ENCODE peak calls at places on chromosomes 16 and 17, in eight cellular contexts. U, H, F, C, I, A, X and D are unnamed samples.

GRCh38 chr16:61829631-61830030 is 206.6 kb downstream of the CDH8 start:
- DNase-seq in U (no peak), H (no peak), F (peak; percentile 61), C (no peak), I (no peak), A (no peak), X (no peak), D (no peak)

GRCh38 chr16:21663889-21664647 is at the start of gene OTOA:
- DNase-seq in U (peak; percentile 20), H (no peak), F (no peak), C (no peak), I (no peak), A (no peak), X (no peak), D (no peak)

GRCh38 chr17:78560731-78561130 is 16.5 kb downstream of the DNAH17 start:
- DNase-seq in U (no peak), H (no peak), F (no peak), C (no peak), I (no peak), A (no peak), X (no peak), D (no peak)

GRCh38 chr17:4043862-4044261 is 79.6 kb upstream of the ATP2A3 start:
- DNase-seq in U (no peak), H (peak; percentile 63), F (no peak), C (no peak), I (no peak), A (peak; percentile 39), X (no peak), D (no peak)

GRCh38 chr17:58338907-58339774 is 10.5 kb upstream of the TSPOAP1 start:
- DNase-seq in U (no peak), H (no peak), F (peak; percentile 91), C (peak; percentile 92), I (peak; percentile 63), A (peak; percentile 87), X (no peak), D (peak; percentile 13)

GRCh38 chr16:66988197-66988788 is at the start of gene CES4A:
- DNase-seq in U (no peak), H (no peak), F (no peak), C (no peak), I (peak; percentile 71), A (no peak), X (peak; percentile 79), D (no peak)

GRCh38 chr17:34990921-34991365 is 10.6 kb downstream of the LIG3 start:
- DNase-seq in U (no peak), H (no peak), F (no peak), C (peak; percentile 49), I (no peak), A (no peak), X (no peak), D (no peak)

GRCh38 chr17:38510424-38511125 is 82.3 kb downstream of the ARHGAP23 start:
- DNase-seq in U (peak; percentile 39), H (no peak), F (peak; percentile 54), C (no peak), I (peak; percentile 48), A (no peak), X (peak; percentile 47), D (no peak)

GRCh38 chr17:78396436-78397335 is 18.2 kb downstream of the PGS1 start:
- DNase-seq in U (no peak), H (no peak), F (no peak), C (no peak), I (no peak), A (no peak), X (no peak), D (no peak)

GRCh38 chr17:40567377-40567776 is 2.1 kb upstream of the CCR7 start:
- DNase-seq in U (no peak), H (no peak), F (no peak), C (no peak), I (no peak), A (no peak), X (no peak), D (no peak)

GRCh38 chr17:42683407-42684031 is 1.2 kb downstream of the CNTNAP1 start:
- DNase-seq in U (no peak), H (no peak), F (peak; percentile 42), C (no peak), I (peak; percentile 33), A (no peak), X (no peak), D (peak; percentile 6)

GRCh38 chr17:29060475-29060874 is 17.5 kb downstream of the PIPOX start:
- DNase-seq in U (no peak), H (no peak), F (no peak), C (peak; percentile 19), I (no peak), A (no peak), X (no peak), D (no peak)

GRCh38 chr16:69466547-69466946 is 42.1 kb downstream of the CYB5B start:
- DNase-seq in U (no peak), H (no peak), F (peak; percentile 38), C (no peak), I (no peak), A (no peak), X (no peak), D (no peak)

GRCh38 chr16:54180421-54181359 is 105.9 kb downstream of the IRX3 start:
- DNase-seq in U (no peak), H (no peak), F (no peak), C (no peak), I (no peak), A (no peak), X (peak; percentile 10), D (no peak)

GRCh38 chr17:4090898-4091297 is 51.9 kb downstream of the ZZEF1 start:
- DNase-seq in U (no peak), H (no peak), F (peak; percentile 47), C (no peak), I (peak; percentile 18), A (no peak), X (no peak), D (no peak)

GRCh38 chr16:14564881-14565687 is 65.0 kb downstream of the PARN start:
- DNase-seq in U (no peak), H (no peak), F (peak; percentile 59), C (no peak), I (peak; percentile 72), A (no peak), X (peak; percentile 85), D (no peak)

GRCh38 chr17:66650490-66650877 is 184.4 kb upstream of the CACNG5 start:
- DNase-seq in U (no peak), H (no peak), F (no peak), C (no peak), I (no peak), A (no peak), X (no peak), D (no peak)

GRCh38 chr17:50841949-50842354 is 6.6 kb downstream of the WFIKKN2 start:
- DNase-seq in U (peak; percentile 63), H (no peak), F (peak; percentile 74), C (peak; percentile 91), I (peak; percentile 58), A (no peak), X (peak; percentile 66), D (peak; percentile 61)

GRCh38 chr17:36736201-36737156 is 135.1 kb downstream of the MRM1 start:
- DNase-seq in U (no peak), H (no peak), F (no peak), C (no peak), I (no peak), A (no peak), X (no peak), D (no peak)

GRCh38 chr16:11836653-11837244 is 14.6 kb downstream of the RSL1D1 start:
- DNase-seq in U (no peak), H (no peak), F (peak; percentile 90), C (no peak), I (peak; percentile 82), A (no peak), X (peak; percentile 68), D (no peak)

GRCh38 chr17:45175759-45176140 is 14.1 kb downstream of the HEXIM2 start:
- DNase-seq in U (no peak), H (no peak), F (no peak), C (no peak), I (no peak), A (no peak), X (no peak), D (no peak)

GRCh38 chr16:31202402-31203385 is at the start of gene PYCARD:
- DNase-seq in U (peak; percentile 26), H (no peak), F (peak; percentile 68), C (peak; percentile 14), I (peak; percentile 58), A (no peak), X (peak; percentile 66), D (no peak)

GRCh38 chr16:23171234-23171948 is 11.2 kb upstream of the SCNN1G start:
- DNase-seq in U (no peak), H (no peak), F (peak; percentile 61), C (no peak), I (no peak), A (no peak), X (no peak), D (no peak)

GRCh38 chr17:45895304-45895968 is 1.1 kb downstream of the MAPT start:
- DNase-seq in U (peak; percentile 16), H (no peak), F (no peak), C (no peak), I (peak; percentile 29), A (no peak), X (peak; percentile 41), D (peak; percentile 76)

GRCh38 chr17:65963179-65963578 is 228.8 kb downstream of the CEP112 start:
- DNase-seq in U (no peak), H (no peak), F (no peak), C (no peak), I (no peak), A (no peak), X (no peak), D (no peak)

GRCh38 chr17:37358098-37358829 is 17.5 kb upstream of the C17orf78 start:
- DNase-seq in U (peak; percentile 60), H (no peak), F (peak; percentile 55), C (peak; percentile 55), I (peak; percentile 65), A (no peak), X (peak; percentile 61), D (no peak)

GRCh38 chr17:7321466-7321865 is 6.3 kb upstream of the GPS2 start:
- DNase-seq in U (no peak), H (no peak), F (no peak), C (no peak), I (no peak), A (no peak), X (no peak), D (no peak)

GRCh38 chr16:397135-397661 is at the start of gene NME4:
- DNase-seq in U (peak; percentile 37), H (no peak), F (peak; percentile 50), C (no peak), I (no peak), A (no peak), X (peak; percentile 31), D (no peak)

GRCh38 chr17:68509151-68510057 is 2.8 kb upstream of the PRKAR1A start:
- DNase-seq in U (no peak), H (no peak), F (no peak), C (peak; percentile 38), I (no peak), A (no peak), X (no peak), D (no peak)

GRCh38 chr17:31397256-31397939 is 5.9 kb downstream of the RAB11FIP4 start:
- DNase-seq in U (no peak), H (no peak), F (no peak), C (no peak), I (no peak), A (no peak), X (no peak), D (no peak)

GRCh38 chr16:86879268-86879667 is 300.9 kb downstream of the FOXL1 start:
- DNase-seq in U (no peak), H (no peak), F (no peak), C (no peak), I (no peak), A (no peak), X (no peak), D (no peak)

GRCh38 chr16:31179153-31179746 is 689 bp upstream of the FUS start:
- DNase-seq in U (no peak), H (no peak), F (no peak), C (no peak), I (no peak), A (no peak), X (no peak), D (no peak)